ENCODE peak calls at places on chromosomes 6 and 20, in nine cellular contexts. R, K, B, A, Q, E, M, S and C are unnamed samples.

GRCh38 chr20:46056970-46057855 is 28.2 kb downstream of the SLC12A5 start:
- DNase-seq in A (no peak), Q (no peak), B (peak), M (no peak), R (no peak), K (no peak), S (no peak), E (no peak), C (no peak)

GRCh38 chr6:85058806-85059205 is 294.4 kb upstream of the TBX18 start:
- DNase-seq in E (no peak), K (no peak), R (no peak), S (no peak), A (no peak), B (no peak), Q (no peak), M (no peak), C (no peak)

GRCh38 chr6:15322184-15322583 is 76.3 kb downstream of the JARID2 start:
- DNase-seq in K (no peak), B (no peak), R (no peak), S (peak), M (no peak), A (no peak), E (no peak), Q (no peak), C (no peak)

GRCh38 chr20:42628683-42629082 is 561.0 kb downstream of the PTPRT start:
- DNase-seq in K (no peak), A (no peak), E (no peak), S (no peak), R (no peak), M (no peak), Q (no peak), B (no peak), C (no peak)

GRCh38 chr20:2750343-2751251 is 49.8 kb downstream of the CPXM1 start:
- DNase-seq in K (no peak), B (no peak), S (no peak), R (no peak), E (no peak), A (peak), M (no peak), Q (no peak), C (no peak)

GRCh38 chr6:154352898-154353585 is 3.6 kb downstream of the IPCEF1 start:
- DNase-seq in B (no peak), A (no peak), R (no peak), K (no peak), S (no peak), M (no peak), E (no peak), Q (no peak), C (no peak)

GRCh38 chr20:19934792-19935491 is 82.2 kb upstream of the NAA20 start:
- DNase-seq in E (no peak), K (no peak), B (no peak), M (no peak), S (no peak), R (peak), A (peak), Q (no peak), C (no peak)

GRCh38 chr6:154314084-154314483 is 42.5 kb downstream of the IPCEF1 start:
- DNase-seq in K (no peak), E (no peak), A (no peak), Q (no peak), S (no peak), M (no peak), B (no peak), R (no peak), C (no peak)

GRCh38 chr20:62908971-62909791 is 17.1 kb downstream of the DIDO1 start:
- DNase-seq in R (no peak), K (no peak), E (no peak), S (no peak), M (no peak), A (no peak), B (no peak), Q (no peak), C (no peak)

GRCh38 chr6:145705561-145705960 is 29.8 kb downstream of the EPM2A start:
- DNase-seq in Q (no peak), S (no peak), R (no peak), A (no peak), E (no peak), M (no peak), K (no peak), B (no peak), C (no peak)

GRCh38 chr6:28589234-28589951 is 63.7 kb downstream of the GPX5 start:
- DNase-seq in R (peak), B (no peak), M (no peak), E (peak), A (no peak), S (peak), K (no peak), Q (peak), C (peak)

GRCh38 chr20:6041808-6042265 is 12.0 kb downstream of the LRRN4 start:
- DNase-seq in B (no peak), E (no peak), M (no peak), R (no peak), K (no peak), Q (no peak), A (no peak), S (no peak), C (no peak)

GRCh38 chr6:157226026-157226639 is 97.2 kb downstream of the TMEM242 start:
- DNase-seq in E (no peak), A (no peak), Q (no peak), K (no peak), S (no peak), M (no peak), R (no peak), B (no peak), C (no peak)

GRCh38 chr6:123434186-123434585 is 202.6 kb downstream of the TRDN start:
- DNase-seq in S (no peak), K (no peak), B (no peak), Q (no peak), R (no peak), A (no peak), E (no peak), M (no peak), C (no peak)

GRCh38 chr20:36666181-36666740 is 20.3 kb upstream of the SLA2 start:
- DNase-seq in S (peak), A (peak), K (no peak), M (no peak), B (no peak), R (no peak), E (no peak), Q (no peak), C (peak)

GRCh38 chr6:169766232-169766631 is 14.8 kb downstream of the ERMARD start:
- DNase-seq in R (no peak), A (no peak), B (no peak), E (no peak), M (no peak), Q (no peak), K (no peak), S (no peak), C (no peak)

GRCh38 chr20:46701986-46702385 is 7.5 kb upstream of the SLC2A10 start:
- DNase-seq in K (no peak), S (no peak), E (no peak), A (no peak), R (no peak), M (no peak), Q (no peak), B (no peak), C (no peak)

GRCh38 chr6:19465760-19466159 is 371.4 kb upstream of the ID4 start:
- DNase-seq in B (no peak), E (no peak), Q (no peak), K (no peak), A (peak), R (no peak), S (no peak), M (no peak), C (no peak)

GRCh38 chr20:34536798-34537394 is 20.7 kb downstream of the DYNLRB1 start:
- DNase-seq in M (peak), K (no peak), Q (no peak), R (no peak), B (peak), S (peak), A (no peak), E (no peak), C (peak)

GRCh38 chr20:35264755-35265154 is 13.2 kb downstream of the MMP24OS start:
- DNase-seq in K (no peak), M (no peak), Q (no peak), B (no peak), R (no peak), S (peak), A (no peak), E (no peak), C (no peak)